ENCODE peak calls at places on chromosomes 1 and 21, in five cellular contexts. One of them, this sample, is unnamed.

GRCh38 chr1:165793951-165794350 is 25.3 kb upstream of the TMCO1 start:
- DNase-seq in HCT116: no peak
- DNase-seq in left ventricle myocardium inferior: no peak
- DNase-seq in heart right ventricle: no peak
- DNase-seq in uterus: no peak
- DNase-seq in this sample: no peak

GRCh38 chr1:206905295-206906164 is 8.3 kb downstream of the IL24 start:
- DNase-seq in HCT116: peak; percentile 31
- DNase-seq in left ventricle myocardium inferior: no peak
- DNase-seq in heart right ventricle: no peak
- DNase-seq in uterus: no peak
- DNase-seq in this sample: no peak

GRCh38 chr1:169999357-169999756 is 75.1 kb downstream of the KIFAP3 start:
- DNase-seq in HCT116: peak; percentile 67
- DNase-seq in left ventricle myocardium inferior: peak; percentile 19
- DNase-seq in heart right ventricle: peak; percentile 13
- DNase-seq in uterus: peak; percentile 26
- DNase-seq in this sample: peak; percentile 11

GRCh38 chr1:15966081-15966955 is 9.6 kb downstream of the ZBTB17 start:
- DNase-seq in HCT116: no peak
- DNase-seq in left ventricle myocardium inferior: no peak
- DNase-seq in heart right ventricle: no peak
- DNase-seq in uterus: no peak
- DNase-seq in this sample: no peak

GRCh38 chr1:2199042-2199810 is 4.7 kb upstream of the FAAP20 start:
- DNase-seq in HCT116: peak; percentile 74
- DNase-seq in left ventricle myocardium inferior: peak; percentile 93
- DNase-seq in heart right ventricle: peak; percentile 95
- DNase-seq in uterus: peak; percentile 92
- DNase-seq in this sample: peak; percentile 86

GRCh38 chr1:44423706-44424546 is 18.9 kb downstream of the RNF220 start:
- DNase-seq in HCT116: no peak
- DNase-seq in left ventricle myocardium inferior: peak; percentile 47
- DNase-seq in heart right ventricle: peak; percentile 77
- DNase-seq in uterus: peak; percentile 56
- DNase-seq in this sample: peak; percentile 36

GRCh38 chr1:230611128-230611914 is 31.0 kb upstream of the COG2 start:
- DNase-seq in HCT116: no peak
- DNase-seq in left ventricle myocardium inferior: no peak
- DNase-seq in heart right ventricle: peak; percentile 10
- DNase-seq in uterus: no peak
- DNase-seq in this sample: no peak

GRCh38 chr1:166164995-166165660 is 1.7 kb downstream of the FAM78B start:
- DNase-seq in HCT116: no peak
- DNase-seq in left ventricle myocardium inferior: peak; percentile 55
- DNase-seq in heart right ventricle: peak; percentile 39
- DNase-seq in uterus: peak; percentile 47
- DNase-seq in this sample: peak; percentile 22

GRCh38 chr1:156677616-156678596 is 699 bp upstream of the NES start:
- DNase-seq in HCT116: no peak
- DNase-seq in left ventricle myocardium inferior: peak; percentile 74
- DNase-seq in heart right ventricle: peak; percentile 87
- DNase-seq in uterus: peak; percentile 84
- DNase-seq in this sample: peak; percentile 68

GRCh38 chr1:30700528-30701265 is 22.7 kb downstream of the MATN1 start:
- DNase-seq in HCT116: no peak
- DNase-seq in left ventricle myocardium inferior: peak; percentile 18
- DNase-seq in heart right ventricle: no peak
- DNase-seq in uterus: peak; percentile 96
- DNase-seq in this sample: peak; percentile 64

GRCh38 chr1:52059326-52059725 is 3.2 kb downstream of the BTF3L4 start:
- DNase-seq in HCT116: no peak
- DNase-seq in left ventricle myocardium inferior: no peak
- DNase-seq in heart right ventricle: no peak
- DNase-seq in uterus: no peak
- DNase-seq in this sample: no peak

GRCh38 chr21:36684957-36685714 is 13.8 kb upstream of the SIM2 start:
- DNase-seq in HCT116: no peak
- DNase-seq in left ventricle myocardium inferior: no peak
- DNase-seq in heart right ventricle: peak; percentile 32
- DNase-seq in uterus: no peak
- DNase-seq in this sample: no peak

GRCh38 chr1:228469413-228470162 is 17.6 kb upstream of the RNF187 start:
- DNase-seq in HCT116: no peak
- DNase-seq in left ventricle myocardium inferior: no peak
- DNase-seq in heart right ventricle: no peak
- DNase-seq in uterus: no peak
- DNase-seq in this sample: no peak

GRCh38 chr1:26531651-26532131 is 2.1 kb downstream of the RPS6KA1 start:
- DNase-seq in HCT116: no peak
- DNase-seq in left ventricle myocardium inferior: no peak
- DNase-seq in heart right ventricle: no peak
- DNase-seq in uterus: no peak
- DNase-seq in this sample: no peak

GRCh38 chr1:26530540-26530897 is 958 bp downstream of the RPS6KA1 start:
- DNase-seq in HCT116: no peak
- DNase-seq in left ventricle myocardium inferior: no peak
- DNase-seq in heart right ventricle: no peak
- DNase-seq in uterus: no peak
- DNase-seq in this sample: no peak

GRCh38 chr1:26529405-26529654 is 231 bp upstream of the RPS6KA1 start:
- DNase-seq in HCT116: no peak
- DNase-seq in left ventricle myocardium inferior: no peak
- DNase-seq in heart right ventricle: no peak
- DNase-seq in uterus: no peak
- DNase-seq in this sample: no peak

GRCh38 chr1:26529655-26530539 is at the start of gene RPS6KA1:
- DNase-seq in HCT116: no peak
- DNase-seq in left ventricle myocardium inferior: peak; percentile 68
- DNase-seq in heart right ventricle: peak; percentile 32
- DNase-seq in uterus: peak; percentile 33
- DNase-seq in this sample: peak; percentile 20

GRCh38 chr1:26530898-26531598 is 1.5 kb downstream of the RPS6KA1 start:
- DNase-seq in HCT116: peak; percentile 65
- DNase-seq in left ventricle myocardium inferior: no peak
- DNase-seq in heart right ventricle: no peak
- DNase-seq in uterus: no peak
- DNase-seq in this sample: no peak
- H3K4me3 ChIP-seq in HCT116: peak overlapping the region; percentile 96
- H3K4me3 ChIP-seq in left ventricle myocardium inferior: no peak overlapping the region
- H3K4me3 ChIP-seq in heart right ventricle: no peak overlapping the region
- H3K4me3 ChIP-seq in uterus: no peak overlapping the region
- H3K4me3 ChIP-seq in this sample: no peak overlapping the region

GRCh38 chr1:197180252-197180878 is 33.9 kb upstream of the ASPM start:
- DNase-seq in HCT116: no peak
- DNase-seq in left ventricle myocardium inferior: no peak
- DNase-seq in heart right ventricle: no peak
- DNase-seq in uterus: no peak
- DNase-seq in this sample: no peak
- H3K36me3 ChIP-seq in HCT116: peaks cover 18% of the 10 kb centered on the region
- H3K36me3 ChIP-seq in left ventricle myocardium inferior: peaks cover 69% of the 10 kb centered on the region
- H3K36me3 ChIP-seq in heart right ventricle: peaks cover 72% of the 10 kb centered on the region
- H3K36me3 ChIP-seq in uterus: no peaks in the 10 kb centered on the region
- H3K36me3 ChIP-seq in this sample: peaks cover 42% of the 10 kb centered on the region

GRCh38 chr21:43826623-43826974 is 37.2 kb downstream of the RRP1 start:
- DNase-seq in HCT116: no peak
- DNase-seq in left ventricle myocardium inferior: no peak
- DNase-seq in heart right ventricle: no peak
- DNase-seq in uterus: no peak
- DNase-seq in this sample: peak; percentile 34
- H3K4me3 ChIP-seq in HCT116: no peak overlapping the region
- H3K4me3 ChIP-seq in left ventricle myocardium inferior: peak overlapping the region; percentile 19
- H3K4me3 ChIP-seq in heart right ventricle: no peak overlapping the region
- H3K4me3 ChIP-seq in uterus: no peak overlapping the region
- H3K4me3 ChIP-seq in this sample: peak overlapping the region; percentile 33

DNA sequence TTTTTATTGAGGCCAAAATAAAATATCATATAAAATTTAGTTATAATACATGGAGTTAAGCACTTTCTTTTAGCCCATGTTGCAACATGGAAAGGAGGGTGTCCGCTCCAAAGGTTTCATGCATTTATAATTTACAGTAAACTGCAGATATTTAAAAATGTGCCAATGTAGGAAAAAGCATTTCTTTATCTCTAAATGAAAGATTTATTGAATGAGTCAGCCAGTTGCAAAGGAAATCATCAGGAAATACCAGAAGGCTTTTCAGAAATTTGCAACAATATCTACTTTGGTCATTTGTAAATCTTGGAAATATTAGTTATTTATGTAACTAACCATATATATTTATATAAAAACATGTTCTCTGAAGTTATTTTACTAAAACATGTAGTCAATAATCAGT is 12.1 kb downstream of the ATP6V1G3 start:
- DNase-seq in HCT116: no peak
- DNase-seq in left ventricle myocardium inferior: no peak
- DNase-seq in heart right ventricle: no peak
- DNase-seq in uterus: no peak
- DNase-seq in this sample: no peak
- H3K36me3 ChIP-seq in HCT116: no peaks in the 10 kb centered on the region
- H3K36me3 ChIP-seq in left ventricle myocardium inferior: no peaks in the 10 kb centered on the region
- H3K36me3 ChIP-seq in heart right ventricle: no peaks in the 10 kb centered on the region
- H3K36me3 ChIP-seq in uterus: no peaks in the 10 kb centered on the region
- H3K36me3 ChIP-seq in this sample: no peaks in the 10 kb centered on the region

DNA sequence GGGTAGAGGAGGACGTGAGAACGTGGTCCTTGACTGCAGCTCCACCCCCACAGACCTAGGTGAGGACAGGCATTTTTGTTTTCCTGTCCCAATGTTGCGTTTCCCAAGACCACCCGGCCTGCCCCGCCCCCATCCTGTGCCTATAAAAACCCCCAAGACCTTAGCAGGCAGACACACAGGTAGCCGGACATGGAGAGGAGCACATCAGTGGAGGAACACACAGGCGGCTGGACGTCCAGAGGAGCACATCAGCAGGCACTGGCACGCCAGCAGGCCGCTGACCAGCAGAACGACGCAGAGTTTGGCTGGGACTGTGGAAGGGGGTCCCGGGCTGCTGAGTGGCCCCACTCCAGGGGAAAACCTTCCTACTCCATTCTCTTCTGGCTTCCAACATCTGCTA is 12.7 kb upstream of the HMGCL start:
- DNase-seq in HCT116: no peak
- DNase-seq in left ventricle myocardium inferior: no peak
- DNase-seq in heart right ventricle: no peak
- DNase-seq in uterus: no peak
- DNase-seq in this sample: no peak
- H3K4me3 ChIP-seq in HCT116: peak overlapping the region; percentile 48
- H3K4me3 ChIP-seq in left ventricle myocardium inferior: peak overlapping the region; percentile 59
- H3K4me3 ChIP-seq in heart right ventricle: peak overlapping the region; percentile 46
- H3K4me3 ChIP-seq in uterus: no peak overlapping the region
- H3K4me3 ChIP-seq in this sample: peak overlapping the region; percentile 34

DNA sequence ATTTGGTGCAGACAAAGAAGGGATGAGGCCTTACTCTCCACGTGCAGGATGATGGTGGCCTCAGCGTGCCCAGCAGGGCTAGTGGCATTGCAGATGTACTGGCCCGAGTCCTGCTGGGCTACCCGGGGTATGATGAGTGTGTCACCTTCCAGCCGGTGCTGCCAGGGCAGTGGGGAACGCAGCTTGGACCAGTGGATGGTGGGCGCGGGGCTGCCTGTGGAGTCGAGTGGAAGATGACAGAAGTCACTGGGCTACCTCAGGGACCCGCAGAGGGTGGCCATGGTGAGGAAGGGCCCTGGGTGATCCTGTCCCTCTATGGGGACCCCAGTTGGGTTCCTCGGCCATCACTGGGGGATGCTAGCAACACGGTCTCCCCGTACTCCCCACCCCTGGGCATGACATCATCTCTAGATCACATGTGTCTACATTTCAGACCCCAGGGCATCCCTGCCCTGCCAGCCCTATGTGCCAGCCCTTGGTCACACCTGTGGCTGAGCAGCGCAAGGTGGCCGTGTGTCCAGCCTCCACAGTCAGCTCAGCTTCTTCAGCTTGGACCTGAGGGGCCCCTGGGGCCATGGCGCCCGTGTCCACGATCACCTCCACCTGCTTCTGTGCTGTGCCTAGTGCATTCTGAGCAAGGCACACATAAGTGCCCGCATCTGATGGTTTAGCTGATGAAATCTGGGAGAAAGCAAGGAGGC is 27.4 kb downstream of the LDLRAD2 start:
- DNase-seq in HCT116: no peak
- DNase-seq in left ventricle myocardium inferior: no peak
- DNase-seq in heart right ventricle: no peak
- DNase-seq in uterus: no peak
- DNase-seq in this sample: no peak
- H3K36me3 ChIP-seq in HCT116: peaks cover 3% of the 10 kb centered on the region
- H3K36me3 ChIP-seq in left ventricle myocardium inferior: peaks cover 100% of the 10 kb centered on the region
- H3K36me3 ChIP-seq in heart right ventricle: peaks cover 100% of the 10 kb centered on the region
- H3K36me3 ChIP-seq in uterus: no peaks in the 10 kb centered on the region
- H3K36me3 ChIP-seq in this sample: peaks cover 90% of the 10 kb centered on the region

GRCh38 chr1:78652019-78652560 is 2.5 kb downstream of the IFI44 start:
- DNase-seq in HCT116: no peak
- DNase-seq in left ventricle myocardium inferior: no peak
- DNase-seq in heart right ventricle: no peak
- DNase-seq in uterus: no peak
- DNase-seq in this sample: no peak
- H3K4me3 ChIP-seq in HCT116: no peak overlapping the region
- H3K4me3 ChIP-seq in left ventricle myocardium inferior: peak overlapping the region; percentile 61
- H3K4me3 ChIP-seq in heart right ventricle: peak overlapping the region; percentile 47
- H3K4me3 ChIP-seq in uterus: no peak overlapping the region
- H3K4me3 ChIP-seq in this sample: peak overlapping the region; percentile 47

GRCh38 chr1:9761855-9762254 is 61.9 kb downstream of the CLSTN1 start:
- DNase-seq in HCT116: no peak
- DNase-seq in left ventricle myocardium inferior: no peak
- DNase-seq in heart right ventricle: no peak
- DNase-seq in uterus: no peak
- DNase-seq in this sample: no peak

GRCh38 chr1:9758559-9759121 is 65.1 kb downstream of the CLSTN1 start:
- DNase-seq in HCT116: no peak
- DNase-seq in left ventricle myocardium inferior: no peak
- DNase-seq in heart right ventricle: no peak
- DNase-seq in uterus: no peak
- DNase-seq in this sample: no peak

GRCh38 chr1:9760824-9761223 is 62.9 kb downstream of the CLSTN1 start:
- DNase-seq in HCT116: no peak
- DNase-seq in left ventricle myocardium inferior: no peak
- DNase-seq in heart right ventricle: no peak
- DNase-seq in uterus: no peak
- DNase-seq in this sample: no peak

GRCh38 chr1:9763914-9764313 is 59.9 kb downstream of the CLSTN1 start:
- DNase-seq in HCT116: no peak
- DNase-seq in left ventricle myocardium inferior: no peak
- DNase-seq in heart right ventricle: no peak
- DNase-seq in uterus: no peak
- DNase-seq in this sample: no peak

DNA sequence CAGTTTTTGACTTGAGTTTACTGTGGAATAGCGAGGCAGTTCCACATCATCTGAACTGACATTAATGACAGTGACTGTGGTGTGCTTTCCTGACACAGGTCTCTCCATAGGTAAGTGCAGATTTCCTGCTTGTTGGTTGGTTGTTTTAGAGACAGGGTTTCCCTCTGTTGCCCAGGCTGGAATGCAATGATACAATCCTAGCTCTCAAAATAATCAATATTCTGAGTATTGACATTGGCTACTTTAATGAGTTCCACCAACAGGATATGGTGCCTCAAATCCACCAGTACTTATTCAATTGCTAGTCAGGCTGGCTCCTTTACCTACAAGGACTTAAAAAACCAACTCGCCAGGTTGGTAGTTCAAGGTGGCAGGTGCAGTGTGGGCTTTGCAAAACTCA is 63.8 kb downstream of the CLSTN1 start:
- DNase-seq in HCT116: no peak
- DNase-seq in left ventricle myocardium inferior: no peak
- DNase-seq in heart right ventricle: no peak
- DNase-seq in uterus: no peak
- DNase-seq in this sample: no peak
- H3K36me3 ChIP-seq in HCT116: no peaks in the 10 kb centered on the region
- H3K36me3 ChIP-seq in left ventricle myocardium inferior: peaks cover under 1% of the 10 kb centered on the region
- H3K36me3 ChIP-seq in heart right ventricle: no peaks in the 10 kb centered on the region
- H3K36me3 ChIP-seq in uterus: no peaks in the 10 kb centered on the region
- H3K36me3 ChIP-seq in this sample: no peaks in the 10 kb centered on the region

This sample was measured in gastrocnemius medialis.